ENCODE peak calls at places on chromosomes 11 and 22, in four cellular contexts. W, V, C and I are unnamed samples.

GRCh38 chr11:2271077-2271326 is 614 bp upstream of the ASCL2 start:
- DNase-seq in W (no peak), V (no peak), C (peak), I (no peak)

GRCh38 chr11:77619576-77620198 is 17.9 kb downstream of the CLNS1A start:
- DNase-seq in W (peak), V (peak), C (no peak), I (no peak)

GRCh38 chr11:129637473-129637872 is 178.2 kb upstream of the TMEM45B start:
- DNase-seq in W (no peak), V (peak), C (no peak), I (no peak)

GRCh38 chr11:28490763-28491382 is 382.7 kb downstream of the METTL15 start:
- DNase-seq in W (no peak), V (peak), C (no peak), I (no peak)

GRCh38 chr22:38649841-38650522 is 6.2 kb downstream of the FAM227A start:
- DNase-seq in W (no peak), V (no peak), C (no peak), I (no peak)

GRCh38 chr11:17564687-17565042 is 17.6 kb downstream of the OTOG start:
- DNase-seq in W (no peak), V (no peak), C (no peak), I (no peak)

GRCh38 chr11:2542406-2542805 is 97.6 kb downstream of the KCNQ1 start:
- DNase-seq in W (no peak), V (no peak), C (no peak), I (no peak)

GRCh38 chr11:45852712-45853101 is 5.4 kb downstream of the CRY2 start:
- DNase-seq in W (no peak), V (no peak), C (no peak), I (no peak)

GRCh38 chr22:43446037-43446803 is 34.4 kb downstream of the MPPED1 start:
- DNase-seq in W (no peak), V (peak), C (no peak), I (no peak)

GRCh38 chr11:122253541-122254317 is 137.7 kb upstream of the BLID start:
- DNase-seq in W (no peak), V (peak), C (no peak), I (no peak)

GRCh38 chr22:37639070-37639760 is at the start of gene SH3BP1:
- DNase-seq in W (no peak), V (no peak), C (no peak), I (peak)

GRCh38 chr11:87473174-87473573 is 435.4 kb downstream of the TMEM135 start:
- DNase-seq in W (no peak), V (peak), C (peak), I (peak)

GRCh38 chr11:88246680-88247079 is 71.4 kb upstream of the RAB38 start:
- DNase-seq in W (no peak), V (peak), C (no peak), I (no peak)

GRCh38 chr22:44658371-44658953 is 43.5 kb upstream of the PRR5 start:
- DNase-seq in W (no peak), V (peak), C (peak), I (no peak)

GRCh38 chr11:125886997-125887372 is 483 bp upstream of the HYLS1 start:
- DNase-seq in W (no peak), V (peak), C (no peak), I (peak)

GRCh38 chr22:35437038-35437437 is 37.1 kb downstream of the MCM5 start:
- DNase-seq in W (no peak), V (no peak), C (no peak), I (peak)

GRCh38 chr11:126153999-126154398 is 57.5 kb downstream of the RPUSD4 start:
- DNase-seq in W (no peak), V (peak), C (no peak), I (no peak)

GRCh38 chr11:75784085-75784478 is 15.5 kb downstream of the DGAT2 start:
- DNase-seq in W (no peak), V (no peak), C (no peak), I (no peak)

GRCh38 chr22:28976588-28976987 is 85.0 kb downstream of the C22orf31 start:
- DNase-seq in W (no peak), V (peak), C (no peak), I (peak)